ENCODE peak calls at places on chromosomes 4 and X, in eight cellular contexts. One of them, this sample, is unnamed.

GRCh38 chrX:43557792-43558191 is 98.3 kb upstream of the MAOA start:
- DNase-seq in stimulated activated naive CD4-positive, alpha-beta T cell: peak
- DNase-seq in suprapubic skin: no peak
- DNase-seq in activated CD8-positive, alpha-beta memory T cell treated with anti-CD3 and anti-CD28 coated beads for 48 hours: no peak
- DNase-seq in effector memory CD8-positive, alpha-beta T cell: peak
- DNase-seq in stimulated activated CD8-positive, alpha-beta memory T cell treated with anti-CD3 and anti-CD28 coated beads, Interleukin-2, amount 100 ng/mL, for 1 hour: peak
- DNase-seq in small intestine: peak
- DNase-seq in ovary: peak
- DNase-seq in this sample: peak

GRCh38 chrX:39907964-39908616 is 189.7 kb downstream of the BCOR start:
- DNase-seq in stimulated activated naive CD4-positive, alpha-beta T cell: no peak
- DNase-seq in suprapubic skin: no peak
- DNase-seq in activated CD8-positive, alpha-beta memory T cell treated with anti-CD3 and anti-CD28 coated beads for 48 hours: no peak
- DNase-seq in effector memory CD8-positive, alpha-beta T cell: no peak
- DNase-seq in stimulated activated CD8-positive, alpha-beta memory T cell treated with anti-CD3 and anti-CD28 coated beads, Interleukin-2, amount 100 ng/mL, for 1 hour: no peak
- DNase-seq in small intestine: no peak
- DNase-seq in ovary: peak
- DNase-seq in this sample: peak

GRCh38 chr4:126451237-126451885 is 1136.6 kb downstream of the FAT4 start:
- DNase-seq in stimulated activated naive CD4-positive, alpha-beta T cell: no peak
- DNase-seq in suprapubic skin: no peak
- DNase-seq in activated CD8-positive, alpha-beta memory T cell treated with anti-CD3 and anti-CD28 coated beads for 48 hours: no peak
- DNase-seq in effector memory CD8-positive, alpha-beta T cell: no peak
- DNase-seq in stimulated activated CD8-positive, alpha-beta memory T cell treated with anti-CD3 and anti-CD28 coated beads, Interleukin-2, amount 100 ng/mL, for 1 hour: no peak
- DNase-seq in small intestine: no peak
- DNase-seq in ovary: no peak
- DNase-seq in this sample: no peak

GRCh38 chrX:48956728-48957414 is 536 bp downstream of the OTUD5 start:
- DNase-seq in stimulated activated naive CD4-positive, alpha-beta T cell: no peak
- DNase-seq in suprapubic skin: peak
- DNase-seq in activated CD8-positive, alpha-beta memory T cell treated with anti-CD3 and anti-CD28 coated beads for 48 hours: no peak
- DNase-seq in effector memory CD8-positive, alpha-beta T cell: peak
- DNase-seq in stimulated activated CD8-positive, alpha-beta memory T cell treated with anti-CD3 and anti-CD28 coated beads, Interleukin-2, amount 100 ng/mL, for 1 hour: peak
- DNase-seq in small intestine: no peak
- DNase-seq in ovary: peak
- DNase-seq in this sample: no peak

GRCh38 chr4:173526034-173526482 is 4.0 kb downstream of the HAND2 start:
- DNase-seq in stimulated activated naive CD4-positive, alpha-beta T cell: no peak
- DNase-seq in suprapubic skin: no peak
- DNase-seq in activated CD8-positive, alpha-beta memory T cell treated with anti-CD3 and anti-CD28 coated beads for 48 hours: no peak
- DNase-seq in effector memory CD8-positive, alpha-beta T cell: no peak
- DNase-seq in stimulated activated CD8-positive, alpha-beta memory T cell treated with anti-CD3 and anti-CD28 coated beads, Interleukin-2, amount 100 ng/mL, for 1 hour: no peak
- DNase-seq in small intestine: no peak
- DNase-seq in ovary: no peak
- DNase-seq in this sample: no peak

GRCh38 chr4:166174717-166175510 is 301.9 kb downstream of the TLL1 start:
- DNase-seq in stimulated activated naive CD4-positive, alpha-beta T cell: no peak
- DNase-seq in suprapubic skin: no peak
- DNase-seq in activated CD8-positive, alpha-beta memory T cell treated with anti-CD3 and anti-CD28 coated beads for 48 hours: no peak
- DNase-seq in effector memory CD8-positive, alpha-beta T cell: no peak
- DNase-seq in stimulated activated CD8-positive, alpha-beta memory T cell treated with anti-CD3 and anti-CD28 coated beads, Interleukin-2, amount 100 ng/mL, for 1 hour: no peak
- DNase-seq in small intestine: no peak
- DNase-seq in ovary: no peak
- DNase-seq in this sample: no peak

GRCh38 chrX:119541188-119541587 is 24.0 kb downstream of the STEEP1 start:
- DNase-seq in stimulated activated naive CD4-positive, alpha-beta T cell: no peak
- DNase-seq in suprapubic skin: no peak
- DNase-seq in activated CD8-positive, alpha-beta memory T cell treated with anti-CD3 and anti-CD28 coated beads for 48 hours: no peak
- DNase-seq in effector memory CD8-positive, alpha-beta T cell: no peak
- DNase-seq in stimulated activated CD8-positive, alpha-beta memory T cell treated with anti-CD3 and anti-CD28 coated beads, Interleukin-2, amount 100 ng/mL, for 1 hour: no peak
- DNase-seq in small intestine: no peak
- DNase-seq in ovary: no peak
- DNase-seq in this sample: no peak

GRCh38 chr4:83390965-83391364 is 56.3 kb upstream of the HPSE start:
- DNase-seq in stimulated activated naive CD4-positive, alpha-beta T cell: no peak
- DNase-seq in suprapubic skin: no peak
- DNase-seq in activated CD8-positive, alpha-beta memory T cell treated with anti-CD3 and anti-CD28 coated beads for 48 hours: no peak
- DNase-seq in effector memory CD8-positive, alpha-beta T cell: no peak
- DNase-seq in stimulated activated CD8-positive, alpha-beta memory T cell treated with anti-CD3 and anti-CD28 coated beads, Interleukin-2, amount 100 ng/mL, for 1 hour: no peak
- DNase-seq in small intestine: no peak
- DNase-seq in ovary: no peak
- DNase-seq in this sample: no peak

GRCh38 chr4:158810487-158811215 is 41.8 kb downstream of the FNIP2 start:
- DNase-seq in stimulated activated naive CD4-positive, alpha-beta T cell: no peak
- DNase-seq in suprapubic skin: peak
- DNase-seq in activated CD8-positive, alpha-beta memory T cell treated with anti-CD3 and anti-CD28 coated beads for 48 hours: no peak
- DNase-seq in effector memory CD8-positive, alpha-beta T cell: no peak
- DNase-seq in stimulated activated CD8-positive, alpha-beta memory T cell treated with anti-CD3 and anti-CD28 coated beads, Interleukin-2, amount 100 ng/mL, for 1 hour: no peak
- DNase-seq in small intestine: peak
- DNase-seq in ovary: peak
- DNase-seq in this sample: peak

GRCh38 chr4:6123976-6124375 is 76.4 kb downstream of the JAKMIP1 start:
- DNase-seq in stimulated activated naive CD4-positive, alpha-beta T cell: no peak
- DNase-seq in suprapubic skin: no peak
- DNase-seq in activated CD8-positive, alpha-beta memory T cell treated with anti-CD3 and anti-CD28 coated beads for 48 hours: no peak
- DNase-seq in effector memory CD8-positive, alpha-beta T cell: no peak
- DNase-seq in stimulated activated CD8-positive, alpha-beta memory T cell treated with anti-CD3 and anti-CD28 coated beads, Interleukin-2, amount 100 ng/mL, for 1 hour: no peak
- DNase-seq in small intestine: no peak
- DNase-seq in ovary: no peak
- DNase-seq in this sample: no peak

GRCh38 chr4:26985836-26986235 is 125.2 kb downstream of the STIM2 start:
- DNase-seq in stimulated activated naive CD4-positive, alpha-beta T cell: peak
- DNase-seq in suprapubic skin: no peak
- DNase-seq in activated CD8-positive, alpha-beta memory T cell treated with anti-CD3 and anti-CD28 coated beads for 48 hours: no peak
- DNase-seq in effector memory CD8-positive, alpha-beta T cell: peak
- DNase-seq in stimulated activated CD8-positive, alpha-beta memory T cell treated with anti-CD3 and anti-CD28 coated beads, Interleukin-2, amount 100 ng/mL, for 1 hour: no peak
- DNase-seq in small intestine: peak
- DNase-seq in ovary: no peak
- DNase-seq in this sample: no peak

GRCh38 chr4:48081196-48081595 is 52.9 kb downstream of the TXK start:
- DNase-seq in stimulated activated naive CD4-positive, alpha-beta T cell: no peak
- DNase-seq in suprapubic skin: no peak
- DNase-seq in activated CD8-positive, alpha-beta memory T cell treated with anti-CD3 and anti-CD28 coated beads for 48 hours: no peak
- DNase-seq in effector memory CD8-positive, alpha-beta T cell: no peak
- DNase-seq in stimulated activated CD8-positive, alpha-beta memory T cell treated with anti-CD3 and anti-CD28 coated beads, Interleukin-2, amount 100 ng/mL, for 1 hour: no peak
- DNase-seq in small intestine: no peak
- DNase-seq in ovary: no peak
- DNase-seq in this sample: no peak

GRCh38 chrX:130789793-130790192 is 113.2 kb downstream of the ENOX2 start:
- DNase-seq in stimulated activated naive CD4-positive, alpha-beta T cell: no peak
- DNase-seq in suprapubic skin: no peak
- DNase-seq in activated CD8-positive, alpha-beta memory T cell treated with anti-CD3 and anti-CD28 coated beads for 48 hours: no peak
- DNase-seq in effector memory CD8-positive, alpha-beta T cell: no peak
- DNase-seq in stimulated activated CD8-positive, alpha-beta memory T cell treated with anti-CD3 and anti-CD28 coated beads, Interleukin-2, amount 100 ng/mL, for 1 hour: no peak
- DNase-seq in small intestine: no peak
- DNase-seq in ovary: no peak
- DNase-seq in this sample: no peak

GRCh38 chr4:7803992-7804758 is 135.5 kb downstream of the AFAP1 start:
- DNase-seq in stimulated activated naive CD4-positive, alpha-beta T cell: peak
- DNase-seq in suprapubic skin: peak
- DNase-seq in activated CD8-positive, alpha-beta memory T cell treated with anti-CD3 and anti-CD28 coated beads for 48 hours: peak
- DNase-seq in effector memory CD8-positive, alpha-beta T cell: peak
- DNase-seq in stimulated activated CD8-positive, alpha-beta memory T cell treated with anti-CD3 and anti-CD28 coated beads, Interleukin-2, amount 100 ng/mL, for 1 hour: peak
- DNase-seq in small intestine: peak
- DNase-seq in ovary: peak
- DNase-seq in this sample: peak

GRCh38 chr4:8910100-8910821 is 38.6 kb upstream of the HMX1 start:
- DNase-seq in stimulated activated naive CD4-positive, alpha-beta T cell: no peak
- DNase-seq in suprapubic skin: peak
- DNase-seq in activated CD8-positive, alpha-beta memory T cell treated with anti-CD3 and anti-CD28 coated beads for 48 hours: no peak
- DNase-seq in effector memory CD8-positive, alpha-beta T cell: no peak
- DNase-seq in stimulated activated CD8-positive, alpha-beta memory T cell treated with anti-CD3 and anti-CD28 coated beads, Interleukin-2, amount 100 ng/mL, for 1 hour: no peak
- DNase-seq in small intestine: no peak
- DNase-seq in ovary: peak
- DNase-seq in this sample: no peak

GRCh38 chr4:156971168-156971601 is 414 bp downstream of the PDGFC start:
- DNase-seq in stimulated activated naive CD4-positive, alpha-beta T cell: no peak
- DNase-seq in suprapubic skin: peak
- DNase-seq in activated CD8-positive, alpha-beta memory T cell treated with anti-CD3 and anti-CD28 coated beads for 48 hours: no peak
- DNase-seq in effector memory CD8-positive, alpha-beta T cell: no peak
- DNase-seq in stimulated activated CD8-positive, alpha-beta memory T cell treated with anti-CD3 and anti-CD28 coated beads, Interleukin-2, amount 100 ng/mL, for 1 hour: no peak
- DNase-seq in small intestine: no peak
- DNase-seq in ovary: peak
- DNase-seq in this sample: peak